ENCODE peak calls at places on chromosomes 6 and 20, in eight cellular contexts. R, B, Z, U, Y, T, I and E are unnamed samples.

GRCh38 chr6:72646604-72647485 is 25.0 kb downstream of the KCNQ5 start:
- DNase-seq in R (no peak), B (no peak), Z (no peak), U (no peak), Y (no peak), T (no peak), I (no peak), E (no peak)

GRCh38 chr6:44561062-44561591 is 173.6 kb downstream of the CDC5L start:
- DNase-seq in R (no peak), B (no peak), Z (peak; percentile 33), U (no peak), Y (no peak), T (no peak), I (no peak), E (peak; percentile 57)

GRCh38 chr6:98836962-98837944 is 2.9 kb downstream of the POU3F2 start:
- DNase-seq in R (no peak), B (no peak), Z (no peak), U (no peak), Y (no peak), T (no peak), I (no peak), E (no peak)

GRCh38 chr6:168013250-168013915 is 15.9 kb downstream of the KIF25 start:
- DNase-seq in R (no peak), B (no peak), Z (no peak), U (no peak), Y (no peak), T (no peak), I (no peak), E (no peak)

GRCh38 chr6:105785412-105785811 is 300.7 kb upstream of the PRDM1 start:
- DNase-seq in R (no peak), B (no peak), Z (no peak), U (no peak), Y (no peak), T (peak; percentile 37), I (no peak), E (no peak)

GRCh38 chr6:13911337-13911736 is 13.4 kb upstream of the RNF182 start:
- DNase-seq in R (no peak), B (no peak), Z (no peak), U (no peak), Y (no peak), T (no peak), I (no peak), E (no peak)

GRCh38 chr6:128039542-128039941 is 138.7 kb upstream of the THEMIS start:
- DNase-seq in R (no peak), B (no peak), Z (no peak), U (no peak), Y (no peak), T (no peak), I (no peak), E (no peak)

GRCh38 chr6:45663181-45664180 is 285.7 kb upstream of the SUPT3H start:
- DNase-seq in R (no peak), B (no peak), Z (no peak), U (no peak), Y (no peak), T (peak; percentile 38), I (peak; percentile 73), E (peak; percentile 47)

GRCh38 chr6:138389551-138389950 is 11.8 kb downstream of the SMIM28 start:
- DNase-seq in R (no peak), B (no peak), Z (no peak), U (no peak), Y (no peak), T (no peak), I (no peak), E (no peak)

GRCh38 chr6:29792123-29793035 is 35.2 kb upstream of the HLA-G start:
- DNase-seq in R (no peak), B (peak; percentile 64), Z (peak; percentile 43), U (peak; percentile 77), Y (peak; percentile 68), T (peak; percentile 82), I (peak; percentile 40), E (peak; percentile 61)

GRCh38 chr6:10412165-10412947 is 2.5 kb downstream of the TFAP2A start:
- DNase-seq in R (peak; percentile 59), B (no peak), Z (peak; percentile 61), U (no peak), Y (peak; percentile 87), T (no peak), I (peak; percentile 73), E (peak; percentile 81)

GRCh38 chr20:41738584-41739193 is 120.5 kb upstream of the CHD6 start:
- DNase-seq in R (no peak), B (peak; percentile 58), Z (peak; percentile 64), U (no peak), Y (peak; percentile 62), T (peak; percentile 41), I (peak; percentile 77), E (no peak)

GRCh38 chr20:63573739-63574131 is 304 bp downstream of the HELZ2 start:
- DNase-seq in R (no peak), B (no peak), Z (no peak), U (no peak), Y (no peak), T (no peak), I (no peak), E (no peak)

GRCh38 chr6:135358251-135358821 is 139.2 kb downstream of the AHI1 start:
- DNase-seq in R (no peak), B (no peak), Z (no peak), U (no peak), Y (no peak), T (no peak), I (no peak), E (no peak)

GRCh38 chr20:25282034-25282781 is 34.3 kb downstream of the PYGB start:
- DNase-seq in R (no peak), B (peak; percentile 24), Z (no peak), U (peak; percentile 61), Y (peak; percentile 44), T (peak; percentile 17), I (no peak), E (peak; percentile 67)
- H3K36me3 ChIP-seq in R (peaks cover 19% of the 10 kb centered on the region), B (peaks cover 100% of the 10 kb centered on the region), Z (peaks cover 73% of the 10 kb centered on the region), U (peaks cover 99% of the 10 kb centered on the region), Y (peaks cover 18% of the 10 kb centered on the region), T (peaks cover 64% of the 10 kb centered on the region), I (no peaks in the 10 kb centered on the region), E (peaks cover 99% of the 10 kb centered on the region)

GRCh38 chr6:132830236-132830799 is 15.9 kb downstream of the RPS12 start:
- DNase-seq in R (no peak), B (no peak), Z (peak; percentile 57), U (no peak), Y (no peak), T (no peak), I (peak; percentile 79), E (no peak)
- TF ChIP-seq CTCF in R (peak; percentile 85), B (no peak), Z (peak; percentile 63), U (no peak), Y (peak; percentile 51), T (no peak), I (peak; percentile 87), E (peak; percentile 29)

DNA sequence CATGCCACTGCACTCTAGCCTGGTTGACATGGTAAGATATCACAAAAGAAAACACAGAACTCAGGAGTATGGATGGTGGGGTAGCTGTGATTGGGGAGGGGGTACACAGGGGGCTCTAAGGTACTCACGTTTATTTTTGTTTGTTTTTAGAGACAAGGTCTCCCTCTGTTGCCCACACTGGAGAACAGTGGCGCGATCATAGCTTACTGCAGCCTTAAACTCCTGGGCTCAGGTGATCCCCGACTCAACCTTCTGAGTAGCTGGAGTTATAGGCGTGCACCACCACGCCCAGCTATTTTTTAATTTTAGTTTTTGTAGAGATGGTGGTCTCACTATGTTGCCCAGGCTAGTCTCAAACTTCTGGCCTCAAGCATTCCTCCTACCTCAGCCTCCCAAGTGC is 29.3 kb downstream of the BCL2L1 start:
- DNase-seq in R (no peak), B (no peak), Z (no peak), U (no peak), Y (no peak), T (no peak), I (no peak), E (no peak)
- H3K4me1 ChIP-seq in R (peaks cover 65% of the 10 kb centered on the region), B (peaks cover 39% of the 10 kb centered on the region), Z (peaks cover 49% of the 10 kb centered on the region), U (peaks cover 44% of the 10 kb centered on the region), Y (peaks cover 5% of the 10 kb centered on the region), T (peaks cover 52% of the 10 kb centered on the region), I (peaks cover 17% of the 10 kb centered on the region), E (no peaks in the 10 kb centered on the region)

GRCh38 chr6:7402746-7403145 is 13.1 kb downstream of the RIOK1 start:
- DNase-seq in R (no peak), B (no peak), Z (no peak), U (no peak), Y (no peak), T (no peak), I (no peak), E (no peak)
- H3K36me3 ChIP-seq in R (peaks cover 8% of the 10 kb centered on the region), B (peaks cover 100% of the 10 kb centered on the region), Z (peaks cover 81% of the 10 kb centered on the region), U (peaks cover 62% of the 10 kb centered on the region), Y (peaks cover 8% of the 10 kb centered on the region), T (peaks cover 17% of the 10 kb centered on the region), I (peaks cover 19% of the 10 kb centered on the region), E (peaks cover 80% of the 10 kb centered on the region)

GRCh38 chr6:142732790-142733189 is 212.2 kb downstream of the HIVEP2 start:
- DNase-seq in R (no peak), B (no peak), Z (no peak), U (no peak), Y (no peak), T (no peak), I (no peak), E (no peak)
- TF ChIP-seq CTCF in R (no peak), B (no peak), Z (no peak), U (no peak), Y (no peak), T (no peak), I (no peak), E (no peak)

GRCh38 chr6:2900221-2900807 is 2.8 kb downstream of the SERPINB9 start:
- DNase-seq in R (no peak), B (no peak), Z (no peak), U (no peak), Y (no peak), T (no peak), I (no peak), E (no peak)

GRCh38 chr6:2896741-2897140 is 6.4 kb downstream of the SERPINB9 start:
- DNase-seq in R (no peak), B (no peak), Z (no peak), U (no peak), Y (no peak), T (no peak), I (no peak), E (no peak)

GRCh38 chr6:2900821-2901644 is 2.1 kb downstream of the SERPINB9 start:
- DNase-seq in R (no peak), B (no peak), Z (no peak), U (no peak), Y (no peak), T (no peak), I (no peak), E (no peak)

GRCh38 chr6:2902470-2902762 is 693 bp downstream of the SERPINB9 start:
- DNase-seq in R (no peak), B (no peak), Z (no peak), U (no peak), Y (no peak), T (no peak), I (no peak), E (peak; percentile 56)

GRCh38 chr6:2899596-2899995 is 3.5 kb downstream of the SERPINB9 start:
- DNase-seq in R (no peak), B (no peak), Z (no peak), U (no peak), Y (no peak), T (no peak), I (no peak), E (no peak)
- H3K4me1 ChIP-seq in R (no peaks in the 10 kb centered on the region), B (peaks cover 4% of the 10 kb centered on the region), Z (no peaks in the 10 kb centered on the region), U (peaks cover 8% of the 10 kb centered on the region), Y (no peaks in the 10 kb centered on the region), T (peaks cover 13% of the 10 kb centered on the region), I (peaks cover 12% of the 10 kb centered on the region), E (no peaks in the 10 kb centered on the region)